ENCODE peak calls at places on chromosomes 3 and 15, in seven cellular contexts. One of them, this sample, is unnamed. For H3K9me3, the result is how much of the 10 kb centered on the place peaks cover.

GRCh38 chr3:31277582-31277981 is 255.1 kb upstream of the STT3B start:
- DNase-seq in transverse colon: no peak
- DNase-seq in esophagus muscularis mucosa: no peak
- DNase-seq in upper lobe of left lung: no peak
- DNase-seq in A549: no peak
- DNase-seq in suprapubic skin: no peak
- DNase-seq in tibial nerve: no peak
- DNase-seq in this sample: no peak

GRCh38 chr15:58793862-58794261 is 22.8 kb downstream of the MINDY2 start:
- DNase-seq in transverse colon: no peak
- DNase-seq in esophagus muscularis mucosa: no peak
- DNase-seq in upper lobe of left lung: no peak
- DNase-seq in A549: no peak
- DNase-seq in suprapubic skin: no peak
- DNase-seq in tibial nerve: no peak
- DNase-seq in this sample: no peak

GRCh38 chr15:59313703-59314332 is 58.9 kb downstream of the MYO1E start:
- DNase-seq in transverse colon: peak
- DNase-seq in esophagus muscularis mucosa: no peak
- DNase-seq in upper lobe of left lung: no peak
- DNase-seq in A549: peak
- DNase-seq in suprapubic skin: peak
- DNase-seq in tibial nerve: peak
- DNase-seq in this sample: peak

GRCh38 chr3:189372205-189372764 is 200.5 kb downstream of the TPRG1 start:
- DNase-seq in transverse colon: no peak
- DNase-seq in esophagus muscularis mucosa: no peak
- DNase-seq in upper lobe of left lung: no peak
- DNase-seq in A549: no peak
- DNase-seq in suprapubic skin: no peak
- DNase-seq in tibial nerve: no peak
- DNase-seq in this sample: no peak

GRCh38 chr3:37052860-37053259 is 59.5 kb downstream of the MLH1 start:
- DNase-seq in transverse colon: no peak
- DNase-seq in esophagus muscularis mucosa: no peak
- DNase-seq in upper lobe of left lung: no peak
- DNase-seq in A549: no peak
- DNase-seq in suprapubic skin: no peak
- DNase-seq in tibial nerve: no peak
- DNase-seq in this sample: no peak

GRCh38 chr3:48194446-48195071 is 6.3 kb upstream of the CDC25A start:
- DNase-seq in transverse colon: peak
- DNase-seq in esophagus muscularis mucosa: no peak
- DNase-seq in upper lobe of left lung: no peak
- DNase-seq in A549: peak
- DNase-seq in suprapubic skin: no peak
- DNase-seq in tibial nerve: peak
- DNase-seq in this sample: peak

GRCh38 chr15:34609658-34610057 is 26.2 kb upstream of the GOLGA8B start:
- DNase-seq in transverse colon: no peak
- DNase-seq in esophagus muscularis mucosa: no peak
- DNase-seq in upper lobe of left lung: no peak
- DNase-seq in A549: no peak
- DNase-seq in suprapubic skin: no peak
- DNase-seq in tibial nerve: no peak
- DNase-seq in this sample: no peak

GRCh38 chr3:184345678-184346144 is 8.3 kb downstream of the FAM131A start:
- DNase-seq in transverse colon: peak
- DNase-seq in esophagus muscularis mucosa: no peak
- DNase-seq in upper lobe of left lung: no peak
- DNase-seq in A549: peak
- DNase-seq in suprapubic skin: no peak
- DNase-seq in tibial nerve: no peak
- DNase-seq in this sample: no peak

GRCh38 chr3:7709383-7710082 is 792.1 kb upstream of the LMCD1 start:
- DNase-seq in transverse colon: no peak
- DNase-seq in esophagus muscularis mucosa: peak
- DNase-seq in upper lobe of left lung: no peak
- DNase-seq in A549: no peak
- DNase-seq in suprapubic skin: no peak
- DNase-seq in tibial nerve: no peak
- DNase-seq in this sample: no peak

GRCh38 chr3:7707192-7707591 is 794.4 kb upstream of the LMCD1 start:
- DNase-seq in transverse colon: no peak
- DNase-seq in esophagus muscularis mucosa: no peak
- DNase-seq in upper lobe of left lung: no peak
- DNase-seq in A549: no peak
- DNase-seq in suprapubic skin: no peak
- DNase-seq in tibial nerve: no peak
- DNase-seq in this sample: no peak

GRCh38 chr3:7713724-7714123 is 787.9 kb upstream of the LMCD1 start:
- DNase-seq in transverse colon: no peak
- DNase-seq in esophagus muscularis mucosa: peak
- DNase-seq in upper lobe of left lung: no peak
- DNase-seq in A549: no peak
- DNase-seq in suprapubic skin: no peak
- DNase-seq in tibial nerve: no peak
- DNase-seq in this sample: no peak

DNA sequence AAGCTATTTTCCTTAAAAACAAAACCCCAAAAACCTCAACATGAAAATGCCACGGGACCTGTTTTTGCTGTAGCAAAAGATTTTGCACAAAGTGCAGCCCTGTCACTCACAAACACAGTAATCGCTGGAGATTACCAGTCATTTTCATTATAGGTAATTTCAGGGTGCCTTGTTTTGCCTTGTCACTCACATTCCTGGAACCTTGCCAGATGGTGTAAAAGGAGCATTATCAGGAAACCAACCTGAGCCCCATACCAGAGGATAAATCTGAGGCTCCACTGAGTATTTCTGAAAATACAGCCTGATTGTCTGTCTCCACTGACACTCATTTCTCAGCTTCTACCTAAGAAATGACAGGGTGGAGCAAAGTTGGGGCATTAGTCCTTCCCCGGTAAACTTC is 791.3 kb upstream of the LMCD1 start:
- DNase-seq in transverse colon: no peak
- DNase-seq in esophagus muscularis mucosa: peak
- DNase-seq in upper lobe of left lung: no peak
- DNase-seq in A549: no peak
- DNase-seq in suprapubic skin: no peak
- DNase-seq in tibial nerve: no peak
- DNase-seq in this sample: no peak
- H3K9me3 ChIP-seq in transverse colon: under half
- H3K9me3 ChIP-seq in esophagus muscularis mucosa: under half
- H3K9me3 ChIP-seq in upper lobe of left lung: under half
- H3K9me3 ChIP-seq in A549: under half
- H3K9me3 ChIP-seq in suprapubic skin: under half
- H3K9me3 ChIP-seq in tibial nerve: under half
- H3K9me3 ChIP-seq in this sample: under half

GRCh38 chr3:10883478-10884234 is 67.6 kb downstream of the SLC6A11 start:
- DNase-seq in transverse colon: no peak
- DNase-seq in esophagus muscularis mucosa: no peak
- DNase-seq in upper lobe of left lung: no peak
- DNase-seq in A549: peak
- DNase-seq in suprapubic skin: no peak
- DNase-seq in tibial nerve: no peak
- DNase-seq in this sample: no peak
- TF ChIP-seq EP300 in transverse colon: no peak
- TF ChIP-seq EP300 in esophagus muscularis mucosa: no peak
- TF ChIP-seq EP300 in upper lobe of left lung: no peak
- TF ChIP-seq EP300 in A549: no peak
- TF ChIP-seq EP300 in suprapubic skin: no peak
- TF ChIP-seq EP300 in tibial nerve: no peak
- TF ChIP-seq EP300 in this sample: no peak

GRCh38 chr3:187146389-187146788 is 7.1 kb upstream of the RPL39L start:
- DNase-seq in transverse colon: no peak
- DNase-seq in esophagus muscularis mucosa: no peak
- DNase-seq in upper lobe of left lung: no peak
- DNase-seq in A549: no peak
- DNase-seq in suprapubic skin: no peak
- DNase-seq in tibial nerve: no peak
- DNase-seq in this sample: no peak
- H3K9me3 ChIP-seq in transverse colon: under half
- H3K9me3 ChIP-seq in esophagus muscularis mucosa: under half
- H3K9me3 ChIP-seq in upper lobe of left lung: under half
- H3K9me3 ChIP-seq in A549: under half
- H3K9me3 ChIP-seq in suprapubic skin: under half
- H3K9me3 ChIP-seq in tibial nerve: under half
- H3K9me3 ChIP-seq in this sample: under half

GRCh38 chr3:126656376-126657134 is 1.6 kb upstream of the TXNRD3 start:
- DNase-seq in transverse colon: no peak
- DNase-seq in esophagus muscularis mucosa: peak
- DNase-seq in upper lobe of left lung: no peak
- DNase-seq in A549: no peak
- DNase-seq in suprapubic skin: no peak
- DNase-seq in tibial nerve: no peak
- DNase-seq in this sample: no peak
- TF ChIP-seq EP300 in transverse colon: no peak
- TF ChIP-seq EP300 in esophagus muscularis mucosa: no peak
- TF ChIP-seq EP300 in upper lobe of left lung: no peak
- TF ChIP-seq EP300 in A549: no peak
- TF ChIP-seq EP300 in suprapubic skin: no peak
- TF ChIP-seq EP300 in tibial nerve: no peak
- TF ChIP-seq EP300 in this sample: no peak

DNA sequence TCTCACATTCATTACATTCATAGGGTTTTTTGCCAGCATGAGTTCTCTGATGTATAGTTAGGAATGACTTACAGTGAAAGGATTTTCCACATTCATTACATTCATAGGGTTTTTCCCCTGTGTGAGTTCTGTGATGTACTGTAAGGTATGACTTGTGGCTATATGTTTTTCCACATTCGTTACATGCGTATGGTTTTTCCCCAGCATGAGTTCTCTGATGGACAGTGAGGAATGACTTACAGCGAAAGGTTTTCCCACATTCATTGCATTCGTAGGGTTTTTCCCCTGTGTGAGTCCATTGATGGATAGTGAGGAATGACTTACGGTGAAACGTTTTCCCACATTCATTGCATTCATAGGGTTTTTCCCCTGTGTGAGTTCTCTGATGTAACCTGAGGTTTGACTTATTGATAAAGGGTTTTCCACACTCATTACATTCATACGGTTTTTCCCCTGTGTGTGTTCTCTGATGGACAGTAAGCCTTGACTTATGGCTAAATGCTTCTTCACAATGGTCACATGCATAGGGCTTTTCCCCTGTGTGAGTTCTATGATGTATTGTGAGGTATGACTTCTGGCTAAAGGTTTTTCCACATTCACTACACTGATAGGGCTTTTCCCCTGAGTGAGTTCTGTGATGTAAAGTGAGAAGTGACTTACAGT is 47.4 kb downstream of the ZNF717 start:
- DNase-seq in transverse colon: no peak
- DNase-seq in esophagus muscularis mucosa: no peak
- DNase-seq in upper lobe of left lung: no peak
- DNase-seq in A549: no peak
- DNase-seq in suprapubic skin: no peak
- DNase-seq in tibial nerve: no peak
- DNase-seq in this sample: no peak
- H3K9me3 ChIP-seq in transverse colon: half or more
- H3K9me3 ChIP-seq in esophagus muscularis mucosa: half or more
- H3K9me3 ChIP-seq in upper lobe of left lung: half or more
- H3K9me3 ChIP-seq in A549: under half
- H3K9me3 ChIP-seq in suprapubic skin: half or more
- H3K9me3 ChIP-seq in tibial nerve: half or more
- H3K9me3 ChIP-seq in this sample: under half

This sample was measured in ovary.